ENCODE peak calls at places on chromosomes 2 and 18, in four cellular contexts. J is K562, V is GM23338, H is SK-N-SH. P is an unnamed sample.
A peak's percentile ranks its signal among the peaks of the same experiment; 100 is the strongest.

GRCh38 chr2:203685081-203685621 is 21.3 kb upstream of the CD28 start:
- DNase-seq in J (no peak), V (no peak), H (no peak), P (no peak)

GRCh38 chr2:49687873-49688272 is 533.6 kb upstream of the FSHR start:
- DNase-seq in J (no peak), V (peak; percentile 15), H (no peak), P (no peak)

GRCh38 chr18:46392576-46392975 is 264.4 kb downstream of the LOXHD1 start:
- DNase-seq in J (no peak), V (no peak), H (no peak), P (no peak)

GRCh38 chr18:13463526-13463925 is 245.0 kb downstream of the LDLRAD4 start:
- DNase-seq in J (no peak), V (no peak), H (no peak), P (no peak)

GRCh38 chr2:190468814-190469569 is 60.8 kb downstream of the MFSD6 start:
- DNase-seq in J (peak; percentile 58), V (no peak), H (peak; percentile 67), P (peak; percentile 25)

GRCh38 chr2:240725266-240726060 is 33.8 kb downstream of the AQP12A start:
- DNase-seq in J (no peak), V (no peak), H (no peak), P (no peak)

GRCh38 chr18:61765097-61765496 is 127.7 kb downstream of the RNF152 start:
- DNase-seq in J (no peak), V (peak; percentile 11), H (peak; percentile 25), P (no peak)

GRCh38 chr2:42918671-42919335 is 126.4 kb upstream of the HAAO start:
- DNase-seq in J (no peak), V (no peak), H (no peak), P (no peak)

GRCh38 chr2:182144039-182144779 is 158.6 kb downstream of the PPP1R1C start:
- DNase-seq in J (no peak), V (peak; percentile 35), H (no peak), P (no peak)

GRCh38 chr18:54233761-54234160 is 9.3 kb upstream of the MBD2 start:
- DNase-seq in J (no peak), V (no peak), H (no peak), P (no peak)

GRCh38 chr2:20567159-20567925 is 83.6 kb downstream of the HS1BP3 start:
- DNase-seq in J (no peak), V (peak; percentile 83), H (no peak), P (no peak)

DNA sequence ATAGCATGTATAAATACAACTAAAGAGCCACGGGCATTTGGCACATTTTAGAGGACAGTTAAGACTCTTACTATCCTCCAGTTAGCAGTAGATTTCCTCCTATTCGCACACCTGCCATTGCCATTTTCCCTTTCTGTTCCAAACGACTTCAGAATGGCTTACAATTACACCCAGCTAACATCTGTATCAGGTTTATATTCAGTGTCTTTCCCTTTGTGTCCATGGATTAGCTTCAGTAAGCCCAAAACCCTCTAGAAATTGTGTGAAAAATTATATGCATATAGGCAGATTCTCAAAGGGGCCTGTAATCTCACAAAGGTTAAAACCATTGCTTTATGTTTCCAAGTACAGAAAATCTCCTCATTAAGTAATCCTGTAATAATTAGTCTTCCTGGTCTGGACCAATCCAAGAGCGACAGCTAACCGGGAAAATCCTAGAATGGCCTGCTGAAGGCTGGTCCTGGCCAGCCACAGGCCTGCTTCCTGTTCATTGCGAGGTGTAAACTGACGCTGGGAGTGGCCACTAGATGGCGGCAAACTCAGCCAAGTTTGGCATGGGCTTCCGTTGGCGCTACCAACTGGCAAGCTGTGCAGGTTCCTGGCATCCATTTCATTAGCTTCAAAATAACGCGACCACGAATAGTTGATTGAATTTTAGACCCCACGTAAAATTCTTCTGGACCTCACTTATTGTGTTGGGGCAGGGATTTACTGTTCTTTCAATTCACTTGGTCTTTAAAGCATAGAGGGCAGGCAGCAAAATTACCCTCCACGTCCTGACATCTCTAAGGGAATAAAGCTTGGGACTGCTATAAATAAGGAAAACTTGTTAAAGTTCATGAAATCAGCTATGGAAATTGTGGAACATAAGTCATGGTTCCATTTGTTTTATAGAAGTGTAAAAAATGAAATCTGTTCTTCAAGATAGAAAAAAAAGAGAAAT is 17.1 kb downstream of the ARHGAP25 start:
- DNase-seq in J (peak; percentile 77), V (peak; percentile 95), H (peak; percentile 83), P (peak; percentile 74)
- TF ChIP-seq REST in J (no peak), V (no peak), H (peak; percentile 21), P (no peak)

DNA sequence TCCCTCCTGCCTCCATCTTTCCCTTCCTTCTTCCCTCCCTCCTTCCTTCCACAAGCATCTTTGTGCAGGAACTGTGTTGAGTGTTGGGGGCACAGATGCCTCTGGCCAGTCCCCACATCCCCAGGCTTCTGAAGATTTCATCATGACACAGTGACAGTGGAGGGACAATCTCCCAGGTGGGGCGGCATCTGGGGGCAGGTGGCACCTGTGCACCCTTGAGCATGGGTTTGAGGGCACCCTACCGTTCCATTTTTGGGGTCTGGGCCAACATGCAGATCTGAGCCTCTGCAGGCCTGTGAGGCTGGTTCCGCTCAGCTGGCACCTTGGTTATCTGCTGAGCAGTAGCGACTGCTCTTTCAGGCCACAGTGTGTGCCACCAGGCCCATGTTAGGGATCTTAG is 57.6 kb downstream of the LONRF2 start:
- DNase-seq in J (no peak), V (no peak), H (no peak), P (no peak)
- H3K27ac ChIP-seq in J (no peak overlapping the region), V (no peak overlapping the region), H (no peak overlapping the region), P (no peak overlapping the region)

GRCh38 chr2:27746325-27746724 is 25.2 kb upstream of the MRPL33 start:
- DNase-seq in J (no peak), V (no peak), H (no peak), P (no peak)
- TF ChIP-seq REST in J (no peak), V (no peak), H (no peak), P (no peak)

GRCh38 chr2:164371916-164372315 is 249.4 kb downstream of the GRB14 start:
- DNase-seq in J (no peak), V (no peak), H (no peak), P (no peak)

GRCh38 chr2:164363646-164364045 is 257.6 kb downstream of the GRB14 start:
- DNase-seq in J (no peak), V (no peak), H (no peak), P (no peak)

DNA sequence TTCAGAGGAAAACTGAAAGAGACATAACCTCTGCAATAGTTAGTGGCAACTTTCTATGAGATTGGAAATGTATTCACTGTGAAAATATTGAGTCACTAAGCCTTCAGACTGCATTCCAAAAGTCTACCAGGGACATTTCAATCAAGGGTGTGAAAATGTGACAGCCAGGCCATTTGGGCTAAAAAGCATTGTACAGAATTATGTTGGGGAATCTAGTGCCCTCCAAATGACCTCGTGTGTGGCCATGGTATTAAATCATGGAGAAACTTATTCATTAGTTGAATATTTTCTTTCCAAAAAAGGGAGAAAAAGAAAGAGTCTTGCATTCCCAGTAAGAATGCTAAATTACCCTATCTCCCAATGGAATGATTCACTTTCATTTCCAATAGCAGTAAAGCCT is 251.9 kb downstream of the GRB14 start:
- DNase-seq in J (no peak), V (no peak), H (no peak), P (no peak)
- H3K27ac ChIP-seq in J (no peak overlapping the region), V (no peak overlapping the region), H (peak overlapping the region; percentile 60), P (no peak overlapping the region)

GRCh38 chr2:218322756-218323525 is 30.6 kb upstream of the TMBIM1 start:
- DNase-seq in J (peak; percentile 98), V (peak; percentile 96), H (peak; percentile 97), P (no peak)
- TF ChIP-seq REST in J (no peak), V (no peak), H (no peak), P (no peak)